ENCODE peak calls at places on chromosomes 2 and 18, in nine cellular contexts. N is GM04504, D is NCI-H774, S is PC-9, B is NCI-H1092, T is RCC 7860, V is AML-193, J is ecto neural progenitor cell, L is aorta. Y is an unnamed sample.

GRCh38 chr2:28835787-28836186 is 25.2 kb downstream of the SPDYA start:
- DNase-seq in J (no peak), T (no peak), V (no peak), S (no peak), B (no peak), L (no peak), D (no peak), N (no peak), Y (no peak)

GRCh38 chr2:127401757-127402695 is 14.3 kb upstream of the MAP3K2 start:
- DNase-seq in D (no peak), B (no peak), T (peak; percentile 46), J (no peak), N (no peak), V (no peak), L (no peak), S (peak; percentile 81), Y (no peak)

GRCh38 chr2:109513749-109514588 is 99.8 kb downstream of the SEPTIN10 start:
- DNase-seq in L (no peak), B (no peak), T (peak; percentile 64), V (no peak), N (peak; percentile 91), D (no peak), S (peak; percentile 71), J (no peak), Y (no peak)

GRCh38 chr18:71485578-71485977 is 1058.6 kb downstream of the CBLN2 start:
- DNase-seq in L (no peak), V (no peak), T (no peak), B (no peak), N (no peak), J (no peak), D (no peak), S (no peak), Y (no peak)

GRCh38 chr2:28583899-28584553 is 88.2 kb downstream of the PLB1 start:
- DNase-seq in L (peak; percentile 91), J (peak; percentile 43), N (peak; percentile 89), D (no peak), S (peak; percentile 91), V (peak; percentile 43), B (no peak), T (peak; percentile 96), Y (no peak)

GRCh38 chr18:44895176-44895798 is 214.6 kb downstream of the SETBP1 start:
- DNase-seq in T (peak; percentile 32), L (no peak), N (peak; percentile 36), V (peak; percentile 29), S (peak; percentile 45), B (no peak), J (no peak), D (peak; percentile 39), Y (no peak)

GRCh38 chr2:42974303-42974696 is 181.9 kb upstream of the HAAO start:
- DNase-seq in L (peak; percentile 47), N (no peak), D (no peak), B (no peak), T (no peak), J (no peak), S (no peak), V (no peak), Y (no peak)

GRCh38 chr18:62018034-62018760 is 125.4 kb upstream of the RNF152 start:
- DNase-seq in B (no peak), N (peak; percentile 78), D (no peak), S (no peak), T (no peak), J (no peak), L (no peak), V (no peak), Y (no peak)

GRCh38 chr18:45639424-45639823 is 24.1 kb downstream of the SLC14A2 start:
- DNase-seq in V (no peak), S (no peak), N (no peak), D (no peak), B (no peak), T (peak; percentile 59), J (no peak), L (no peak), Y (no peak)

GRCh38 chr2:31284107-31284506 is 50.2 kb downstream of the EHD3 start:
- DNase-seq in L (no peak), N (no peak), B (no peak), T (no peak), J (no peak), V (no peak), S (no peak), D (no peak), Y (no peak)

GRCh38 chr2:155060906-155061305 is 362.4 kb downstream of the KCNJ3 start:
- DNase-seq in N (no peak), D (no peak), T (no peak), L (no peak), B (no peak), S (no peak), J (no peak), V (no peak), Y (no peak)

GRCh38 chr2:198615972-198616371 is 811.6 kb downstream of the PLCL1 start:
- DNase-seq in N (no peak), D (no peak), T (peak; percentile 69), B (no peak), S (no peak), J (no peak), L (no peak), V (no peak), Y (no peak)

GRCh38 chr2:48240912-48241311 is 289.0 kb upstream of the STON1 start:
- DNase-seq in T (no peak), N (no peak), S (no peak), L (no peak), V (no peak), B (no peak), D (no peak), J (no peak), Y (no peak)

GRCh38 chr2:167134381-167135072 is 246.2 kb downstream of the XIRP2 start:
- DNase-seq in J (no peak), S (peak; percentile 67), L (no peak), V (no peak), N (no peak), D (no peak), B (no peak), T (peak; percentile 60), Y (peak; percentile 31)

GRCh38 chr18:64645753-64646152 is 496.9 kb upstream of the LINC00305 start:
- DNase-seq in B (no peak), S (no peak), T (no peak), N (no peak), L (no peak), D (no peak), J (no peak), V (no peak), Y (no peak)

GRCh38 chr2:153890572-153890971 is 18.9 kb downstream of the GALNT13 start:
- DNase-seq in D (no peak), B (no peak), N (no peak), J (no peak), S (no peak), T (no peak), L (no peak), V (no peak), Y (no peak)

GRCh38 chr2:143706297-143706696 is 577.1 kb downstream of the ARHGAP15 start:
- DNase-seq in B (no peak), T (no peak), L (no peak), V (no peak), J (no peak), D (no peak), S (no peak), N (no peak), Y (no peak)

GRCh38 chr2:49255325-49256023 is 101.2 kb upstream of the FSHR start:
- DNase-seq in D (peak; percentile 50), L (no peak), J (no peak), B (peak; percentile 32), T (no peak), N (no peak), S (no peak), V (no peak), Y (no peak)

Y was measured in NCI-H1436 treated with DMSO at 0.1 percent for 48 hours.